ENCODE peak calls at places on chromosomes 16 and 17, in five cellular contexts. A is H9, F is omental fat pad, S is suprapubic skin, O is MCF 10A. I is an unnamed sample.

GRCh38 chr17:16872351-16872751 is 99.6 kb downstream of the TNFRSF13B start:
- DNase-seq in A (peak), F (no peak), S (peak), O (no peak), I (peak)

GRCh38 chr16:1069154-1069553 is 3.4 kb upstream of the SSTR5 start:
- DNase-seq in A (no peak), F (no peak), S (no peak), O (no peak), I (no peak)

GRCh38 chr17:59465949-59466307 is 99.5 kb upstream of the DHX40 start:
- DNase-seq in A (no peak), F (no peak), S (no peak), O (no peak), I (peak)

GRCh38 chr16:58042886-58043515 is 17.4 kb downstream of the MMP15 start:
- DNase-seq in A (no peak), F (no peak), S (no peak), O (no peak), I (no peak)

GRCh38 chr17:34098712-34099111 is 156.4 kb upstream of the CCL2 start:
- DNase-seq in A (no peak), F (no peak), S (no peak), O (no peak), I (no peak)

GRCh38 chr16:79607587-79607986 is 7.0 kb upstream of the MAF start:
- DNase-seq in A (no peak), F (no peak), S (no peak), O (peak), I (no peak)

GRCh38 chr16:528111-529011 is 849 bp downstream of the CAPN15 start:
- DNase-seq in A (no peak), F (peak), S (no peak), O (peak), I (no peak)

GRCh38 chr16:56012479-56012811 is 137.3 kb upstream of the CES5A start:
- DNase-seq in A (no peak), F (no peak), S (no peak), O (no peak), I (no peak)

GRCh38 chr17:12730931-12731521 is 58.3 kb upstream of the ARHGAP44 start:
- DNase-seq in A (peak), F (no peak), S (no peak), O (peak), I (no peak)

GRCh38 chr17:77476498-77476897 is 335.7 kb downstream of the SEC14L1 start:
- DNase-seq in A (no peak), F (no peak), S (no peak), O (no peak), I (no peak)

GRCh38 chr16:10883004-10883403 is 6.0 kb downstream of the CIITA start:
- DNase-seq in A (no peak), F (no peak), S (no peak), O (no peak), I (no peak)

GRCh38 chr17:50027639-50028206 is 28.2 kb upstream of the ITGA3 start:
- DNase-seq in A (peak), F (peak), S (no peak), O (peak), I (no peak)

GRCh38 chr16:71320021-71320420 is 30.8 kb upstream of the CMTR2 start:
- DNase-seq in A (no peak), F (no peak), S (no peak), O (no peak), I (no peak)

GRCh38 chr17:49846938-49847712 is 744 bp downstream of the TAC4 start:
- DNase-seq in A (no peak), F (no peak), S (no peak), O (no peak), I (no peak)

GRCh38 chr16:19831678-19832077 is 53.0 kb downstream of the GPRC5B start:
- DNase-seq in A (no peak), F (no peak), S (no peak), O (peak), I (no peak)

GRCh38 chr17:49523706-49524472 is 28.8 kb downstream of the NGFR start:
- DNase-seq in A (peak), F (no peak), S (peak), O (peak), I (peak)

GRCh38 chr17:82463881-82464566 is 5.5 kb downstream of the NARF start:
- DNase-seq in A (no peak), F (no peak), S (no peak), O (no peak), I (no peak)

GRCh38 chr17:73482251-73482661 is 162.0 kb downstream of the SDK2 start:
- DNase-seq in A (no peak), F (no peak), S (no peak), O (no peak), I (no peak)

GRCh38 chr17:77959926-77960521 is 1.5 kb downstream of the TNRC6C start:
- DNase-seq in A (peak), F (no peak), S (no peak), O (no peak), I (no peak)

GRCh38 chr16:65740716-65741115 is 618.9 kb upstream of the CDH11 start:
- DNase-seq in A (no peak), F (no peak), S (no peak), O (peak), I (no peak)

GRCh38 chr17:17171991-17172939 is 33.9 kb downstream of the PLD6 start:
- DNase-seq in A (peak), F (no peak), S (no peak), O (no peak), I (no peak)

GRCh38 chr17:69175812-69176517 is 34.3 kb upstream of the ABCA6 start:
- DNase-seq in A (no peak), F (no peak), S (no peak), O (peak), I (no peak)

GRCh38 chr16:67150058-67150832 is 553 bp downstream of the B3GNT9 start:
- DNase-seq in A (peak), F (no peak), S (no peak), O (no peak), I (no peak)

GRCh38 chr17:72115789-72116520 is 4.9 kb upstream of the SOX9 start:
- DNase-seq in A (peak), F (no peak), S (no peak), O (no peak), I (no peak)

GRCh38 chr17:263773-264172 is 82.3 kb upstream of the DOC2B start:
- DNase-seq in A (no peak), F (no peak), S (peak), O (no peak), I (peak)

GRCh38 chr17:27630607-27631408 is at the start of gene LGALS9:
- DNase-seq in A (no peak), F (no peak), S (no peak), O (no peak), I (no peak)

GRCh38 chr17:37176683-37177082 is 199.1 kb upstream of the C17orf78 start:
- DNase-seq in A (no peak), F (no peak), S (no peak), O (no peak), I (no peak)

GRCh38 chr16:81485824-81486554 is 41.4 kb downstream of the CMIP start:
- DNase-seq in A (no peak), F (no peak), S (no peak), O (no peak), I (no peak)

GRCh38 chr17:48290378-48290777 is 139.6 kb downstream of the SKAP1 start:
- DNase-seq in A (no peak), F (no peak), S (no peak), O (no peak), I (no peak)

GRCh38 chr17:48296453-48296852 is 133.6 kb downstream of the SKAP1 start:
- DNase-seq in A (no peak), F (no peak), S (no peak), O (no peak), I (no peak)

GRCh38 chr17:48294193-48294909 is 135.7 kb downstream of the SKAP1 start:
- DNase-seq in A (no peak), F (no peak), S (no peak), O (no peak), I (no peak)

GRCh38 chr17:48294989-48295892 is 134.8 kb downstream of the SKAP1 start:
- DNase-seq in A (no peak), F (no peak), S (no peak), O (peak), I (no peak)

GRCh38 chr17:48293319-48294192 is 136.5 kb downstream of the SKAP1 start:
- DNase-seq in A (no peak), F (no peak), S (no peak), O (no peak), I (no peak)
- TF ChIP-seq CTCF in A (peak), F (no peak), S (peak), O (no peak), I (no peak)

GRCh38 chr16:87186440-87186839 is 130.8 kb downstream of the C16orf95 start:
- DNase-seq in A (no peak), F (no peak), S (no peak), O (no peak), I (no peak)

GRCh38 chr16:87185983-87186382 is 131.2 kb downstream of the C16orf95 start:
- DNase-seq in A (no peak), F (no peak), S (no peak), O (no peak), I (no peak)

GRCh38 chr16:87186876-87187533 is 130.2 kb downstream of the C16orf95 start:
- DNase-seq in A (no peak), F (no peak), S (no peak), O (no peak), I (no peak)

GRCh38 chr16:87183647-87184046 is 133.5 kb downstream of the C16orf95 start:
- DNase-seq in A (no peak), F (no peak), S (no peak), O (no peak), I (no peak)

DNA sequence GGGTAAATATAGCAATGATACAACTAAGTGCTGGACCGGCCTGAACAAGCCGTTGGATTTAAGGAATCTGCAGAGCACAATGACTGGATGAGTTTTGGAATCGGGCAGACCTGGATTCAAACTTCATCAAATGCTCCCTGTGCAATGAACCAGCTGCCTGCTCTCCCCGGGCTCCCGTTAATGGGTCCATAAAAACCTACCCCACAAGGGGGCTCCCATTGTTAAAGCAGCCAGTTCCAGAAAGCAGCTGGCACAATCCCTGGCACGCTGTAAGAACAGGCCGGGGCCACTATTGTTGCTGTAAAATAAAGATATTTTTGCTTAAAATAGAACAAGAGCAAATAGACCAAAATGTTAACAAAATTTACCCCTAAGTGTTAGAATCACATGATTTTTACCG is 131.9 kb downstream of the C16orf95 start:
- DNase-seq in A (no peak), F (no peak), S (no peak), O (no peak), I (no peak)
- TF ChIP-seq CTCF in A (peak), F (no peak), S (no peak), O (no peak), I (peak)

GRCh38 chr16:68364601-68364998 is 53.8 kb downstream of the PRMT7 start:
- DNase-seq in A (peak), F (no peak), S (no peak), O (no peak), I (no peak)
- TF ChIP-seq CTCF in A (peak), F (no peak), S (no peak), O (no peak), I (peak)

GRCh38 chr16:30430428-30430970 is 669 bp upstream of the DCTPP1 start:
- DNase-seq in A (no peak), F (no peak), S (no peak), O (no peak), I (no peak)
- TF ChIP-seq CTCF in A (peak), F (no peak), S (no peak), O (no peak), I (peak)

GRCh38 chr16:29664133-29664912 is 1.3 kb downstream of the SPN start:
- DNase-seq in A (no peak), F (no peak), S (no peak), O (no peak), I (no peak)
- TF ChIP-seq CTCF in A (no peak), F (no peak), S (no peak), O (no peak), I (no peak)